ENCODE peak calls at places on chromosomes 12 and 14, in ten cellular contexts. X is GM23248; V is CD8-positive, alpha-beta T cell; O is pancreas; H is endothelial cell of umbilical vein; L is cardiac muscle cell; N is transverse colon; D is OCI-LY7; C is spleen; E is IMR-90. Q is an unnamed sample.
A peak's percentile ranks its signal among the peaks of the same experiment; 100 is the strongest.

GRCh38 chr14:68612049-68612448 is 180.8 kb downstream of the ZFP36L1 start:
- DNase-seq in H (no peak), V (no peak), N (no peak), E (peak; percentile 29), D (no peak), C (no peak), L (peak; percentile 40), O (no peak), X (peak; percentile 33), Q (no peak)

GRCh38 chr14:57987051-57987450 is 121.2 kb upstream of the SLC35F4 start:
- DNase-seq in D (no peak), H (no peak), N (no peak), O (no peak), C (no peak), E (no peak), L (no peak), V (no peak), X (peak; percentile 38), Q (no peak)

GRCh38 chr12:96502477-96502876 is 13.1 kb downstream of the CFAP54 start:
- DNase-seq in E (no peak), V (no peak), O (no peak), X (no peak), D (no peak), H (peak; percentile 62), L (no peak), C (no peak), N (peak; percentile 27), Q (no peak)

GRCh38 chr12:120262852-120263724 is 2.4 kb downstream of the PXN start:
- DNase-seq in V (no peak), E (no peak), L (peak; percentile 43), C (no peak), N (no peak), X (peak; percentile 56), O (no peak), D (no peak), H (peak; percentile 37), Q (no peak)

GRCh38 chr14:42490536-42490935 is 883.9 kb downstream of the LRFN5 start:
- DNase-seq in D (no peak), H (no peak), X (peak; percentile 15), L (no peak), E (peak; percentile 80), V (no peak), N (no peak), O (no peak), C (no peak), Q (no peak)

GRCh38 chr14:73800970-73801515 is 50.6 kb upstream of the PTGR2 start:
- DNase-seq in X (no peak), L (no peak), O (no peak), E (no peak), V (no peak), D (no peak), N (no peak), H (no peak), C (peak; percentile 15), Q (no peak)

GRCh38 chr14:58628381-58628780 is 9.4 kb upstream of the DACT1 start:
- DNase-seq in E (peak; percentile 29), H (no peak), D (no peak), C (no peak), N (no peak), V (no peak), X (no peak), L (peak; percentile 8), O (no peak), Q (no peak)

GRCh38 chr12:114759635-114760034 is 75.7 kb upstream of the TBX3 start:
- DNase-seq in N (no peak), L (no peak), D (no peak), V (no peak), H (no peak), O (no peak), X (no peak), C (no peak), E (no peak), Q (no peak)

GRCh38 chr12:65603428-65604351 is 220.6 kb upstream of the HMGA2 start:
- DNase-seq in D (no peak), H (peak; percentile 82), X (peak; percentile 90), E (peak; percentile 94), N (peak; percentile 11), O (no peak), V (no peak), L (peak; percentile 79), C (no peak), Q (no peak)

DNA sequence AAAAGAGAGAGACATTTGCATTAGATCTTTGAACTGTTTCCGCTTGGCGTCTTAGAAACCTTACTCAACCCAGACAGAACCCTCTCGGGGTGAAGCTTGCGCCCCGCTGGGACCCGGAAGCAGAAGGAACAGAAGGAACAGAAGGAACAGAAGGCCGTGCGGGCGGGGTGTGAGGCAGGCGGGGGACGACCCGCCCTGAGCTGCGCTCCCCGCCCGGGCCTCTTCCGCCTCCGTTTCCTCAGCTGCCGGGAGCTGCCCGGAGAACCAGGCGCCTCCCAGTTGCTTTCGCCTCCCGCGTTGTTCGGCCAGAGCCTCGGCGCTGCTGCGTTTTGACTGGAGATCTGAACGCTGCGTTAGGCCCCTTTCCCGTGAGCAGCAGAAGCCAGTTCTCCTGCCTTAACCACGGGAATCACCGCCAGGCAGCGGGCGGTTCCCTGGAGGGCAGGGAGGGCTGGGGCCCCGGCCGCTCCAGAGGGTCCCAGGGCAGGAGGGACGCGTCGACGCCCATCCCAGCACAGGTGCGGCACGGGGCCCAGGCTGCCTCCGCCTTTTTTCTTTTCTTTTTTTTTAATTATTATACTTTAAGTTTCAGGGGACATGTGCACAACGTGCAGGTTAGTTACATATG is 19.3 kb upstream of the MMP17 start:
- DNase-seq in D (peak; percentile 47), X (peak; percentile 68), L (peak; percentile 67), H (no peak), V (no peak), N (peak; percentile 34), O (no peak), C (peak; percentile 95), E (no peak), Q (no peak)
- H3K4me3 ChIP-seq in D (peak overlapping the region; percentile 49), X (peak overlapping the region; percentile 64), L (no peak overlapping the region), H (no peak overlapping the region), V (no peak overlapping the region), N (no peak overlapping the region), O (no peak overlapping the region), C (peak overlapping the region; percentile 45), E (no peak overlapping the region), Q (no peak overlapping the region)

GRCh38 chr12:11657511-11657910 is 8.0 kb downstream of the ETV6 start:
- DNase-seq in H (peak; percentile 50), X (peak; percentile 30), N (no peak), C (no peak), E (no peak), O (no peak), L (no peak), D (no peak), V (no peak), Q (no peak)
- H3K4me1 ChIP-seq in H (peaks cover 32% of the 10 kb centered on the region), X (peaks cover 34% of the 10 kb centered on the region), N (peaks cover 20% of the 10 kb centered on the region), C (peaks cover 71% of the 10 kb centered on the region), E (peaks cover 22% of the 10 kb centered on the region), O (peaks cover 16% of the 10 kb centered on the region), L (peaks cover 46% of the 10 kb centered on the region), D (peaks cover 46% of the 10 kb centered on the region), V (peaks cover 20% of the 10 kb centered on the region), Q (no peaks in the 10 kb centered on the region)

GRCh38 chr14:85535316-85535715 is 5.4 kb downstream of the FLRT2 start:
- DNase-seq in C (no peak), E (no peak), N (no peak), L (peak; percentile 32), D (no peak), H (peak; percentile 56), V (no peak), O (no peak), X (peak; percentile 17), Q (no peak)
- H3K4me3 ChIP-seq in C (peak overlapping the region; percentile 48), E (peak overlapping the region; percentile 67), N (no peak overlapping the region), L (peak overlapping the region; percentile 65), D (no peak overlapping the region), H (peak overlapping the region; percentile 69), V (no peak overlapping the region), O (peak overlapping the region; percentile 82), X (peak overlapping the region; percentile 96), Q (no peak overlapping the region)

GRCh38 chr14:81466854-81467253 is 66.7 kb upstream of the STON2 start:
- DNase-seq in N (no peak), H (no peak), E (no peak), X (no peak), L (no peak), O (no peak), D (no peak), C (no peak), V (no peak), Q (no peak)
- H3K4me1 ChIP-seq in N (no peaks in the 10 kb centered on the region), H (no peaks in the 10 kb centered on the region), E (no peaks in the 10 kb centered on the region), X (no peaks in the 10 kb centered on the region), L (no peaks in the 10 kb centered on the region), O (no peaks in the 10 kb centered on the region), D (peaks cover 71% of the 10 kb centered on the region), C (no peaks in the 10 kb centered on the region), V (no peaks in the 10 kb centered on the region), Q (no peaks in the 10 kb centered on the region)

GRCh38 chr14:36503771-36504741 is 16.0 kb downstream of the NKX2-1 start:
- DNase-seq in O (peak; percentile 62), X (no peak), E (no peak), D (no peak), H (no peak), V (no peak), C (no peak), N (no peak), L (no peak), Q (no peak)
- H3K4me3 ChIP-seq in O (peak overlapping the region; percentile 9), X (no peak overlapping the region), E (no peak overlapping the region), D (no peak overlapping the region), H (no peak overlapping the region), V (no peak overlapping the region), C (no peak overlapping the region), N (no peak overlapping the region), L (peak overlapping the region; percentile 12), Q (no peak overlapping the region)

DNA sequence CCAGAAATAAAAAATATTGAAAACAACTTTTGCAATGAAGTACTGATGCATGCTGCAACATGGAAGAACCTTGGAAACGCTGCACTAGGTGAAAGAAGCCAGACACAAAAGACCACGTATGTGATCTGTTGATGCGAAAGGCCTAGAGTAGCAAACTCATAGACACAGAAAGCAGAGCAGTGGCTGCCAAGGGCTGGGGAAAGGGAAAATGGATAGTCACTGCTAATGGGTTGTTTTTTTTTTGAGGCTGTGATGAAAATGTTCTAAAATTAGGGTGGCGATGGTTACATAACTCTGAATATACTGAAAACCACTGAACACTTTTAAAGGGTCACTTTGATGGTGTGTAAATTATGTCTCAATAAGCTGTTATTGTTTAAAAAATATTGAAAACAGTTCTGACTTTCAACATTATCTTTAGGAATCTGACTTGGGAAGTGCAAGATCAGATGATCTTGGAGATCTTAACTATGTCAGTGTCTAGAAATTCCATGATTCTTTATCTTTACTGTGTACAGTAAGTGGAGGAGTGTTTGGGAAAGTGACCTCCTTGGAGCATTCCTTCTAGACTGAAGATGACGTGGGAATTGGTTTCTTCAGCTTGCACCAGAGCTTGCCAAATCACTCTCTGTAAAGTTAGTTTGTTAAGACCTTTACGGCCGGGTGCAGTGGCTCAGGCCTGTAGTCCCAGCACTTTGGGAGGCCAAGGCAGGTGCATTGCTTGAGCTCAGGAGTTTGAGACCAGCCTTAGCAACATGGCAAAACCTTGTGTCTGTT is 12.4 kb downstream of the MLXIP start:
- DNase-seq in H (no peak), N (no peak), D (no peak), O (peak; percentile 19), X (peak; percentile 97), L (peak; percentile 97), V (no peak), C (no peak), E (peak; percentile 99), Q (no peak)
- H3K4me1 ChIP-seq in H (peaks cover 10% of the 10 kb centered on the region), N (peaks cover 82% of the 10 kb centered on the region), D (peaks cover 13% of the 10 kb centered on the region), O (peaks cover 27% of the 10 kb centered on the region), X (peaks cover 25% of the 10 kb centered on the region), L (peaks cover 11% of the 10 kb centered on the region), V (peaks cover 93% of the 10 kb centered on the region), C (peaks cover 38% of the 10 kb centered on the region), E (peaks cover 37% of the 10 kb centered on the region), Q (peaks cover 18% of the 10 kb centered on the region)

Q was measured in BE2C.